ENCODE peak calls at places on chromosomes 11 and 22, in six cellular contexts. W is AG20443; P is left ventricle myocardium inferior; S is NCI-H1092; G is iPS-NIHi11; R is stimulated activated CD4-positive, alpha-beta T cell treated with anti-CD3 and anti-CD28 coated beads, Interleukin-4, amount 100 ng/mL, for 24 hours. M is an unnamed sample.

GRCh38 chr11:111820059-111820375 is 51.4 kb downstream of the ALG9 start:
- DNase-seq in G (no peak), R (no peak), P (no peak), W (peak; percentile 30), S (no peak), M (no peak)

GRCh38 chr11:123742334-123742733 is 874 bp upstream of the ZNF202 start:
- DNase-seq in P (no peak), W (no peak), R (no peak), G (peak; percentile 23), S (no peak), M (no peak)

GRCh38 chr11:107916671-107917241 is 11.5 kb upstream of the RAB39A start:
- DNase-seq in W (peak; percentile 43), S (peak; percentile 2), G (peak; percentile 65), R (peak; percentile 37), P (no peak), M (no peak)

GRCh38 chr22:40270031-40270430 is 76.3 kb upstream of the ADSL start:
- DNase-seq in G (no peak), R (no peak), S (no peak), P (no peak), W (no peak), M (no peak)

GRCh38 chr11:119100246-119100959 is 1.2 kb downstream of the DPAGT1 start:
- DNase-seq in G (no peak), W (peak; percentile 40), S (no peak), P (no peak), R (no peak), M (no peak)

GRCh38 chr22:43164636-43165035 is 13.3 kb downstream of the TSPO start:
- DNase-seq in G (no peak), S (no peak), W (no peak), P (no peak), R (no peak), M (no peak)

GRCh38 chr11:62124186-62125113 is 639 bp downstream of the INCENP start:
- DNase-seq in G (peak; percentile 60), W (peak; percentile 45), P (peak; percentile 32), R (peak; percentile 18), S (peak; percentile 31), M (no peak)

GRCh38 chr11:2293396-2294339 is 8.1 kb downstream of the C11orf21 start:
- DNase-seq in P (no peak), W (no peak), S (no peak), G (no peak), R (no peak), M (no peak)

GRCh38 chr11:69703711-69704507 is at the start of gene FGF19:
- DNase-seq in R (no peak), G (peak; percentile 70), S (no peak), P (no peak), W (peak; percentile 42), M (no peak)

M was measured in central memory CD4-positive, alpha-beta T cell.